ENCODE peak calls at places on chromosomes 7 and 10, in six cellular contexts. One of them, this sample, is unnamed.

GRCh38 chr10:86770412-86770960 is 14.1 kb downstream of the BMPR1A start:
- DNase-seq in AG09309: no peak
- DNase-seq in fibroblast of villous mesenchyme: no peak
- DNase-seq in psoas muscle: no peak
- DNase-seq in GM12864: no peak
- DNase-seq in fibroblast of lung: no peak
- DNase-seq in this sample: no peak

GRCh38 chr7:135911091-135911490 is 66.1 kb downstream of the MTPN start:
- DNase-seq in AG09309: no peak
- DNase-seq in fibroblast of villous mesenchyme: no peak
- DNase-seq in psoas muscle: no peak
- DNase-seq in GM12864: no peak
- DNase-seq in fibroblast of lung: no peak
- DNase-seq in this sample: no peak

GRCh38 chr10:121532465-121532864 is 65.8 kb downstream of the FGFR2 start:
- DNase-seq in AG09309: no peak
- DNase-seq in fibroblast of villous mesenchyme: no peak
- DNase-seq in psoas muscle: no peak
- DNase-seq in GM12864: no peak
- DNase-seq in fibroblast of lung: no peak
- DNase-seq in this sample: no peak

GRCh38 chr10:129694633-129695356 is 227.8 kb downstream of the MGMT start:
- DNase-seq in AG09309: no peak
- DNase-seq in fibroblast of villous mesenchyme: no peak
- DNase-seq in psoas muscle: peak; percentile 69
- DNase-seq in GM12864: no peak
- DNase-seq in fibroblast of lung: no peak
- DNase-seq in this sample: peak; percentile 55

GRCh38 chr7:42096681-42097637 is 140.1 kb downstream of the GLI3 start:
- DNase-seq in AG09309: peak; percentile 47
- DNase-seq in fibroblast of villous mesenchyme: peak; percentile 97
- DNase-seq in psoas muscle: peak; percentile 57
- DNase-seq in GM12864: no peak
- DNase-seq in fibroblast of lung: peak; percentile 79
- DNase-seq in this sample: peak; percentile 89

GRCh38 chr7:1176891-1177373 is 16.9 kb upstream of the ZFAND2A start:
- DNase-seq in AG09309: no peak
- DNase-seq in fibroblast of villous mesenchyme: peak; percentile 65
- DNase-seq in psoas muscle: peak; percentile 78
- DNase-seq in GM12864: no peak
- DNase-seq in fibroblast of lung: peak; percentile 36
- DNase-seq in this sample: peak; percentile 58

GRCh38 chr10:116699049-116699782 is 43.1 kb downstream of the HSPA12A start:
- DNase-seq in AG09309: no peak
- DNase-seq in fibroblast of villous mesenchyme: no peak
- DNase-seq in psoas muscle: no peak
- DNase-seq in GM12864: no peak
- DNase-seq in fibroblast of lung: no peak
- DNase-seq in this sample: no peak

GRCh38 chr7:142629588-142630260 is 119.5 kb upstream of the PRSS1 start:
- DNase-seq in AG09309: no peak
- DNase-seq in fibroblast of villous mesenchyme: peak; percentile 58
- DNase-seq in psoas muscle: no peak
- DNase-seq in GM12864: no peak
- DNase-seq in fibroblast of lung: peak; percentile 79
- DNase-seq in this sample: peak; percentile 65

GRCh38 chr10:63129888-63130287 is 3.2 kb upstream of the NRBF2 start:
- DNase-seq in AG09309: no peak
- DNase-seq in fibroblast of villous mesenchyme: no peak
- DNase-seq in psoas muscle: no peak
- DNase-seq in GM12864: no peak
- DNase-seq in fibroblast of lung: peak; percentile 49
- DNase-seq in this sample: peak; percentile 16

GRCh38 chr7:36080843-36081242 is 72.2 kb upstream of the EEPD1 start:
- DNase-seq in AG09309: no peak
- DNase-seq in fibroblast of villous mesenchyme: no peak
- DNase-seq in psoas muscle: no peak
- DNase-seq in GM12864: no peak
- DNase-seq in fibroblast of lung: no peak
- DNase-seq in this sample: no peak

GRCh38 chr10:54826994-54827560 is 26.0 kb upstream of the PCDH15 start:
- DNase-seq in AG09309: no peak
- DNase-seq in fibroblast of villous mesenchyme: no peak
- DNase-seq in psoas muscle: no peak
- DNase-seq in GM12864: no peak
- DNase-seq in fibroblast of lung: no peak
- DNase-seq in this sample: no peak

GRCh38 chr7:42511027-42511426 is 274.0 kb upstream of the GLI3 start:
- DNase-seq in AG09309: no peak
- DNase-seq in fibroblast of villous mesenchyme: peak; percentile 23
- DNase-seq in psoas muscle: no peak
- DNase-seq in GM12864: no peak
- DNase-seq in fibroblast of lung: peak; percentile 36
- DNase-seq in this sample: no peak

GRCh38 chr10:34480345-34480744 is 334.8 kb downstream of the PARD3 start:
- DNase-seq in AG09309: no peak
- DNase-seq in fibroblast of villous mesenchyme: no peak
- DNase-seq in psoas muscle: no peak
- DNase-seq in GM12864: no peak
- DNase-seq in fibroblast of lung: no peak
- DNase-seq in this sample: no peak

GRCh38 chr7:24576171-24577052 is 3.2 kb downstream of the PALS2 start:
- DNase-seq in AG09309: peak; percentile 33
- DNase-seq in fibroblast of villous mesenchyme: peak; percentile 76
- DNase-seq in psoas muscle: no peak
- DNase-seq in GM12864: no peak
- DNase-seq in fibroblast of lung: peak; percentile 74
- DNase-seq in this sample: peak; percentile 84

GRCh38 chr7:145797507-145797906 is 319.1 kb upstream of the CNTNAP2 start:
- DNase-seq in AG09309: no peak
- DNase-seq in fibroblast of villous mesenchyme: no peak
- DNase-seq in psoas muscle: no peak
- DNase-seq in GM12864: no peak
- DNase-seq in fibroblast of lung: no peak
- DNase-seq in this sample: no peak

GRCh38 chr7:73470208-73470607 is 36.6 kb downstream of the FZD9 start:
- DNase-seq in AG09309: no peak
- DNase-seq in fibroblast of villous mesenchyme: no peak
- DNase-seq in psoas muscle: no peak
- DNase-seq in GM12864: no peak
- DNase-seq in fibroblast of lung: no peak
- DNase-seq in this sample: no peak

GRCh38 chr7:148877517-148877916 is 6.6 kb downstream of the EZH2 start:
- DNase-seq in AG09309: no peak
- DNase-seq in fibroblast of villous mesenchyme: no peak
- DNase-seq in psoas muscle: no peak
- DNase-seq in GM12864: no peak
- DNase-seq in fibroblast of lung: no peak
- DNase-seq in this sample: no peak

GRCh38 chr7:97846945-97847344 is 25.3 kb downstream of the ASNS start:
- DNase-seq in AG09309: no peak
- DNase-seq in fibroblast of villous mesenchyme: no peak
- DNase-seq in psoas muscle: no peak
- DNase-seq in GM12864: no peak
- DNase-seq in fibroblast of lung: no peak
- DNase-seq in this sample: no peak

GRCh38 chr10:59885430-59886134 is 20.8 kb downstream of the CCDC6 start:
- DNase-seq in AG09309: no peak
- DNase-seq in fibroblast of villous mesenchyme: no peak
- DNase-seq in psoas muscle: no peak
- DNase-seq in GM12864: peak; percentile 90
- DNase-seq in fibroblast of lung: no peak
- DNase-seq in this sample: no peak

GRCh38 chr10:27190508-27190907 is 35.4 kb downstream of the MASTL start:
- DNase-seq in AG09309: no peak
- DNase-seq in fibroblast of villous mesenchyme: peak; percentile 18
- DNase-seq in psoas muscle: no peak
- DNase-seq in GM12864: no peak
- DNase-seq in fibroblast of lung: no peak
- DNase-seq in this sample: no peak

GRCh38 chr10:103854687-103855423 is 521 bp downstream of the SH3PXD2A start:
- DNase-seq in AG09309: no peak
- DNase-seq in fibroblast of villous mesenchyme: no peak
- DNase-seq in psoas muscle: peak; percentile 77
- DNase-seq in GM12864: no peak
- DNase-seq in fibroblast of lung: peak; percentile 41
- DNase-seq in this sample: peak; percentile 50

GRCh38 chr10:103854265-103854686 is 1.1 kb downstream of the SH3PXD2A start:
- DNase-seq in AG09309: no peak
- DNase-seq in fibroblast of villous mesenchyme: no peak
- DNase-seq in psoas muscle: no peak
- DNase-seq in GM12864: no peak
- DNase-seq in fibroblast of lung: no peak
- DNase-seq in this sample: no peak

GRCh38 chr10:103856497-103857175 is 1.3 kb upstream of the SH3PXD2A start:
- DNase-seq in AG09309: no peak
- DNase-seq in fibroblast of villous mesenchyme: no peak
- DNase-seq in psoas muscle: no peak
- DNase-seq in GM12864: no peak
- DNase-seq in fibroblast of lung: no peak
- DNase-seq in this sample: no peak

GRCh38 chr10:103855852-103856496 is 598 bp upstream of the SH3PXD2A start:
- DNase-seq in AG09309: no peak
- DNase-seq in fibroblast of villous mesenchyme: no peak
- DNase-seq in psoas muscle: no peak
- DNase-seq in GM12864: no peak
- DNase-seq in fibroblast of lung: no peak
- DNase-seq in this sample: no peak

DNA sequence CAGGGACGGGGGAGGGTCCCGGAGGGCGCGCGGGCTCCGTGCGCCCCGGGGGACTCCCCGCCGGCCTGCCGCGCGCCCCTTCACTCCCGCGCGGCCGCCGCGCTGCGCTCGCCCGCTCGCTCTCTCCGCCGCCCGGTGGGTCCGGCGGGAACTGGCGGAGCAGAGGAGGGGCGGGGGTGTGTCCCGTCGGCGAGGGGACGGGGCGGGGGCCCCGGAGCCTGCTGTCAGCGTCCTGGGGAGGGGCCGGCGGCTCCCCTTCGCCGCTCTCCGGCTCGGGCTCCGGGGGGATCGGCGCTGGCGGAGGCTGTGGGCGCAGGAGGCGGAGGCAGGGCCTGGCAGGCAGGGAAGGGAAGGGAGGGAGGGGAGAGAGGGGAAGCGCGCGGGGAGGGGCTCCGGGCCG is at the start of gene SH3PXD2A:
- DNase-seq in AG09309: no peak
- DNase-seq in fibroblast of villous mesenchyme: no peak
- DNase-seq in psoas muscle: peak; percentile 70
- DNase-seq in GM12864: no peak
- DNase-seq in fibroblast of lung: peak; percentile 46
- DNase-seq in this sample: peak; percentile 33
- H3K4me3 ChIP-seq in AG09309: peak within 1 kb of the TSS; percentile 88
- H3K4me3 ChIP-seq in fibroblast of villous mesenchyme: peak within 1 kb of the TSS; percentile 60
- H3K4me3 ChIP-seq in psoas muscle: peak within 1 kb of the TSS; percentile 96
- H3K4me3 ChIP-seq in GM12864: no peak within 1 kb of the TSS
- H3K4me3 ChIP-seq in fibroblast of lung: peak within 1 kb of the TSS; percentile 83
- H3K4me3 ChIP-seq in this sample: peak within 1 kb of the TSS; percentile 65

DNA sequence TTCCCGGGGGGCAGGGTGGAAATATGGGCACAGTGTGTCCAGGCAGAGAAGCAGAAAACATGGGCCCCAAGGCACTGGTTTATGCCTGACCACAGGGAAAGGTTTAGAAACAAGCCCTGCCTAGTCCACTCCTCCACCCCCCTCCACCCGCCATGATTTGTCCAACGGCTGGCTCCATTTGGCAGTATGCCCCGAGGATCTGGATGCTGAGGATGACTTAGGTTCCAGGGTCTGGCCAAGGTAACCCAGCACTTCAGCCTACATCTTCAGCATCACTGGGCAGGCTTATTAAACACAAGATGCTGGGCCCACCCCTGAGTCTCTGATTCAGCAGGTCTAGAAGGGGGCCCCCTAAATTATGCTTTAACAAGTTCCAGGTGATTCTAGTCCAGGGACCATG is 121.9 kb downstream of the RALA start:
- DNase-seq in AG09309: no peak
- DNase-seq in fibroblast of villous mesenchyme: no peak
- DNase-seq in psoas muscle: no peak
- DNase-seq in GM12864: no peak
- DNase-seq in fibroblast of lung: no peak
- DNase-seq in this sample: no peak
- H3K4me3 ChIP-seq in AG09309: no peak overlapping the region
- H3K4me3 ChIP-seq in fibroblast of villous mesenchyme: no peak overlapping the region
- H3K4me3 ChIP-seq in psoas muscle: no peak overlapping the region
- H3K4me3 ChIP-seq in GM12864: no peak overlapping the region
- H3K4me3 ChIP-seq in fibroblast of lung: no peak overlapping the region
- H3K4me3 ChIP-seq in this sample: no peak overlapping the region

DNA sequence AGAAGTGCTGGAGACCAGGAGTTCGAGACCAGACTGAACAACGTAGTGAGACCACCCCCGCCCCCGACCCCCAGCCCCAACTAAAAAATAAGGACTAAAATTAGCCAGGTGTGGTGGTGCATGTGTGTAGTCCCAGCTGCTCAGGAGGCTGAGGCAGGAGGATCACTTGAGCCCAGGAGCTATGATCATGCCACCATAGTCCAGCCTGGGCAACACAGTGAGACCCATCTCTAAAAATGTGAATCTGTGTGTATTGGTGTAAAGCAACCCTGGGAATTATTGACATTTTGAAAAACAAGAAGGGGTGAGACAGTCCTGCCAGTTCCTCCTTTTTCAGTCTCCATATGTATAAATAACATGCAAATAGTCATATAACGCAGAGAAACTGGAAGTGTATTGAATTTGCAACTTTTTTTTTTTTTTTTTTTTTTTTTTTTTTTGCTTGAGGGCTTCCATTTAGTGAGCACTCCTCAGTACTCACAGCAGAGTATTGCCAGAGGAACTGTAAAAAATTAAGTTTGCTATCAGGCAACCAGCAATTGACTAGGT is 3.4 kb upstream of the ITGB1 start:
- DNase-seq in AG09309: no peak
- DNase-seq in fibroblast of villous mesenchyme: no peak
- DNase-seq in psoas muscle: no peak
- DNase-seq in GM12864: no peak
- DNase-seq in fibroblast of lung: no peak
- DNase-seq in this sample: peak; percentile 2
- H3K4me3 ChIP-seq in AG09309: no peak overlapping the region
- H3K4me3 ChIP-seq in fibroblast of villous mesenchyme: no peak overlapping the region
- H3K4me3 ChIP-seq in psoas muscle: no peak overlapping the region
- H3K4me3 ChIP-seq in GM12864: no peak overlapping the region
- H3K4me3 ChIP-seq in fibroblast of lung: no peak overlapping the region
- H3K4me3 ChIP-seq in this sample: peak overlapping the region; percentile 12

GRCh38 chr10:20228748-20229147 is 412.5 kb downstream of the PLXDC2 start:
- DNase-seq in AG09309: no peak
- DNase-seq in fibroblast of villous mesenchyme: no peak
- DNase-seq in psoas muscle: no peak
- DNase-seq in GM12864: no peak
- DNase-seq in fibroblast of lung: no peak
- DNase-seq in this sample: no peak
- H3K4me3 ChIP-seq in AG09309: no peak overlapping the region
- H3K4me3 ChIP-seq in fibroblast of villous mesenchyme: no peak overlapping the region
- H3K4me3 ChIP-seq in psoas muscle: no peak overlapping the region
- H3K4me3 ChIP-seq in GM12864: no peak overlapping the region
- H3K4me3 ChIP-seq in fibroblast of lung: no peak overlapping the region
- H3K4me3 ChIP-seq in this sample: no peak overlapping the region

This sample was measured in cardiac fibroblast.